ENCODE peak calls at places on chromosomes 4 and X, in seven cellular contexts. One of them, this sample, is unnamed.
A peak's percentile ranks its signal among the peaks of the same experiment; 100 is the strongest.

GRCh38 chr4:77826280-77826679 is 7.1 kb upstream of the CNOT6L start:
- DNase-seq in stomach: no peak
- DNase-seq in astrocyte of the cerebellum: no peak
- DNase-seq in IMR-90: no peak
- DNase-seq in left ventricle myocardium inferior: no peak
- DNase-seq in HL-60: no peak
- DNase-seq in uterus: no peak
- DNase-seq in this sample: no peak

GRCh38 chr4:135434936-135435335 is 1233.3 kb upstream of the PABPC4L start:
- DNase-seq in IMR-90: no peak
- DNase-seq in uterus: no peak
- DNase-seq in HL-60: no peak
- DNase-seq in astrocyte of the cerebellum: no peak
- DNase-seq in stomach: no peak
- DNase-seq in left ventricle myocardium inferior: no peak
- DNase-seq in this sample: no peak

GRCh38 chr4:110869114-110869513 is 246.2 kb upstream of the PITX2 start:
- DNase-seq in IMR-90: peak; percentile 79
- DNase-seq in HL-60: no peak
- DNase-seq in astrocyte of the cerebellum: peak; percentile 60
- DNase-seq in left ventricle myocardium inferior: no peak
- DNase-seq in stomach: no peak
- DNase-seq in uterus: no peak
- DNase-seq in this sample: peak; percentile 67

GRCh38 chr4:143185253-143186107 is 763 bp downstream of the USP38 start:
- DNase-seq in astrocyte of the cerebellum: no peak
- DNase-seq in IMR-90: peak; percentile 8
- DNase-seq in uterus: no peak
- DNase-seq in HL-60: no peak
- DNase-seq in stomach: no peak
- DNase-seq in left ventricle myocardium inferior: peak; percentile 22
- DNase-seq in this sample: no peak

GRCh38 chrX:56812515-56813105 is 83.6 kb downstream of the NBDY start:
- DNase-seq in IMR-90: no peak
- DNase-seq in astrocyte of the cerebellum: no peak
- DNase-seq in stomach: no peak
- DNase-seq in HL-60: no peak
- DNase-seq in uterus: no peak
- DNase-seq in left ventricle myocardium inferior: no peak
- DNase-seq in this sample: no peak

GRCh38 chr4:128862608-128863313 is 53.3 kb downstream of the JADE1 start:
- DNase-seq in stomach: no peak
- DNase-seq in HL-60: no peak
- DNase-seq in IMR-90: peak; percentile 72
- DNase-seq in left ventricle myocardium inferior: no peak
- DNase-seq in astrocyte of the cerebellum: no peak
- DNase-seq in uterus: no peak
- DNase-seq in this sample: no peak

GRCh38 chr4:7826176-7826908 is 113.3 kb downstream of the AFAP1 start:
- DNase-seq in astrocyte of the cerebellum: no peak
- DNase-seq in left ventricle myocardium inferior: no peak
- DNase-seq in HL-60: no peak
- DNase-seq in uterus: no peak
- DNase-seq in IMR-90: no peak
- DNase-seq in stomach: no peak
- DNase-seq in this sample: no peak

GRCh38 chr4:138053601-138054322 is 188.4 kb downstream of the SLC7A11 start:
- DNase-seq in stomach: no peak
- DNase-seq in uterus: peak; percentile 74
- DNase-seq in IMR-90: peak; percentile 94
- DNase-seq in left ventricle myocardium inferior: no peak
- DNase-seq in HL-60: no peak
- DNase-seq in astrocyte of the cerebellum: peak; percentile 63
- DNase-seq in this sample: peak; percentile 69

GRCh38 chr4:14180983-14181601 is 553.6 kb upstream of the BOD1L1 start:
- DNase-seq in uterus: no peak
- DNase-seq in left ventricle myocardium inferior: no peak
- DNase-seq in astrocyte of the cerebellum: no peak
- DNase-seq in stomach: peak; percentile 38
- DNase-seq in IMR-90: peak; percentile 14
- DNase-seq in HL-60: no peak
- DNase-seq in this sample: no peak

GRCh38 chr4:110815950-110816349 is 193.1 kb upstream of the PITX2 start:
- DNase-seq in stomach: no peak
- DNase-seq in IMR-90: no peak
- DNase-seq in left ventricle myocardium inferior: no peak
- DNase-seq in uterus: no peak
- DNase-seq in HL-60: no peak
- DNase-seq in astrocyte of the cerebellum: no peak
- DNase-seq in this sample: no peak

DNA sequence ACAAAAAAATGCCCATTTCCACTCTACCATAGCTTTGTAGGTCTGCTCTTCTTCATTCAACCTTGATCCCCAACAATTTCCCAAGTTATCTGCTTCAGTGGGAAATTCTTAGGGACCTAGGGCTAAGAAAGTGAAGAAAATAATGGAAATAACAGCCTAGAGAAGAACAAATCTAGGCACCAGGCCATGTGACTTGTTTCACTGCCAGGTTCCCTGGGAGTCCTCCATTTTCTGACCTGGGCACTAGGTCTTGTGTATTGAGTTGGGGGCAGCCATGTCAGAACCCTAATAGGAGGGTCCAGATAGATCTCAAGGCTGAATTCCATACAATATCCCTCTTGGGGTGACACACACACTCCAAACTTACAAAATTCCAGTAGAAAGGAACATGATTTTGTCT is 194.6 kb upstream of the STK26 start:
- DNase-seq in stomach: no peak
- DNase-seq in HL-60: no peak
- DNase-seq in IMR-90: no peak
- DNase-seq in uterus: no peak
- DNase-seq in left ventricle myocardium inferior: no peak
- DNase-seq in astrocyte of the cerebellum: no peak
- DNase-seq in this sample: no peak
- H3K4me3 ChIP-seq in stomach: no peak overlapping the region
- H3K4me3 ChIP-seq in HL-60: peak overlapping the region; percentile 49
- H3K4me3 ChIP-seq in IMR-90: no peak overlapping the region
- H3K4me3 ChIP-seq in uterus: no peak overlapping the region
- H3K4me3 ChIP-seq in left ventricle myocardium inferior: no peak overlapping the region
- H3K4me3 ChIP-seq in astrocyte of the cerebellum: no peak overlapping the region
- H3K4me3 ChIP-seq in this sample: no peak overlapping the region

GRCh38 chr4:177579649-177580048 is 137.4 kb upstream of the AGA start:
- DNase-seq in uterus: no peak
- DNase-seq in IMR-90: peak; percentile 16
- DNase-seq in HL-60: no peak
- DNase-seq in stomach: no peak
- DNase-seq in left ventricle myocardium inferior: no peak
- DNase-seq in astrocyte of the cerebellum: no peak
- DNase-seq in this sample: no peak
- TF ChIP-seq CTCF in uterus: no peak
- TF ChIP-seq CTCF in IMR-90: peak; percentile 43
- TF ChIP-seq CTCF in HL-60: no peak
- TF ChIP-seq CTCF in stomach: no peak
- TF ChIP-seq CTCF in left ventricle myocardium inferior: peak; percentile 25
- TF ChIP-seq CTCF in astrocyte of the cerebellum: no peak
- TF ChIP-seq CTCF in this sample: no peak

GRCh38 chrX:37906357-37906756 is 59.0 kb upstream of the DYNLT3 start:
- DNase-seq in stomach: no peak
- DNase-seq in HL-60: no peak
- DNase-seq in uterus: no peak
- DNase-seq in IMR-90: no peak
- DNase-seq in astrocyte of the cerebellum: no peak
- DNase-seq in left ventricle myocardium inferior: no peak
- DNase-seq in this sample: no peak
- H3K4me3 ChIP-seq in stomach: no peak overlapping the region
- H3K4me3 ChIP-seq in HL-60: no peak overlapping the region
- H3K4me3 ChIP-seq in uterus: peak overlapping the region; percentile 5
- H3K4me3 ChIP-seq in IMR-90: no peak overlapping the region
- H3K4me3 ChIP-seq in astrocyte of the cerebellum: peak overlapping the region; percentile 41
- H3K4me3 ChIP-seq in left ventricle myocardium inferior: peak overlapping the region; percentile 50
- H3K4me3 ChIP-seq in this sample: no peak overlapping the region

GRCh38 chr4:38055566-38055965 is 95.4 kb downstream of the PTTG2 start:
- DNase-seq in uterus: no peak
- DNase-seq in left ventricle myocardium inferior: no peak
- DNase-seq in IMR-90: no peak
- DNase-seq in HL-60: no peak
- DNase-seq in astrocyte of the cerebellum: no peak
- DNase-seq in stomach: no peak
- DNase-seq in this sample: no peak
- TF ChIP-seq CTCF in uterus: no peak
- TF ChIP-seq CTCF in left ventricle myocardium inferior: no peak
- TF ChIP-seq CTCF in IMR-90: no peak
- TF ChIP-seq CTCF in HL-60: no peak
- TF ChIP-seq CTCF in astrocyte of the cerebellum: peak; percentile 25
- TF ChIP-seq CTCF in stomach: no peak
- TF ChIP-seq CTCF in this sample: no peak

GRCh38 chrX:101219116-101219839 is at the start of gene DRP2:
- DNase-seq in HL-60: no peak
- DNase-seq in astrocyte of the cerebellum: no peak
- DNase-seq in stomach: no peak
- DNase-seq in IMR-90: peak; percentile 58
- DNase-seq in left ventricle myocardium inferior: no peak
- DNase-seq in uterus: no peak
- DNase-seq in this sample: no peak
- H3K4me3 ChIP-seq in HL-60: no peak within 1 kb of the TSS
- H3K4me3 ChIP-seq in astrocyte of the cerebellum: peak within 1 kb of the TSS; percentile 31
- H3K4me3 ChIP-seq in stomach: no peak within 1 kb of the TSS
- H3K4me3 ChIP-seq in IMR-90: peak within 1 kb of the TSS; percentile 33
- H3K4me3 ChIP-seq in left ventricle myocardium inferior: no peak within 1 kb of the TSS
- H3K4me3 ChIP-seq in uterus: no peak within 1 kb of the TSS
- H3K4me3 ChIP-seq in this sample: peak within 1 kb of the TSS; percentile 9

GRCh38 chrX:134727363-134727762 is 69.1 kb upstream of the PLAC1 start:
- DNase-seq in stomach: no peak
- DNase-seq in HL-60: no peak
- DNase-seq in uterus: no peak
- DNase-seq in astrocyte of the cerebellum: no peak
- DNase-seq in IMR-90: no peak
- DNase-seq in left ventricle myocardium inferior: no peak
- DNase-seq in this sample: no peak
- TF ChIP-seq CTCF in stomach: no peak
- TF ChIP-seq CTCF in HL-60: no peak
- TF ChIP-seq CTCF in uterus: no peak
- TF ChIP-seq CTCF in astrocyte of the cerebellum: peak; percentile 13
- TF ChIP-seq CTCF in IMR-90: peak; percentile 24
- TF ChIP-seq CTCF in left ventricle myocardium inferior: no peak
- TF ChIP-seq CTCF in this sample: peak; percentile 10

GRCh38 chrX:18886005-18886343 is 97.9 kb downstream of the PHKA2 start:
- DNase-seq in astrocyte of the cerebellum: no peak
- DNase-seq in uterus: no peak
- DNase-seq in HL-60: no peak
- DNase-seq in IMR-90: no peak
- DNase-seq in stomach: no peak
- DNase-seq in left ventricle myocardium inferior: no peak
- DNase-seq in this sample: no peak
- H3K4me3 ChIP-seq in astrocyte of the cerebellum: no peak overlapping the region
- H3K4me3 ChIP-seq in uterus: peak overlapping the region; percentile 15
- H3K4me3 ChIP-seq in HL-60: peak overlapping the region; percentile 43
- H3K4me3 ChIP-seq in IMR-90: no peak overlapping the region
- H3K4me3 ChIP-seq in stomach: peak overlapping the region; percentile 33
- H3K4me3 ChIP-seq in left ventricle myocardium inferior: peak overlapping the region; percentile 64
- H3K4me3 ChIP-seq in this sample: peak overlapping the region; percentile 27

GRCh38 chr4:145861331-145862318 is 77.0 kb downstream of the ZNF827 start:
- DNase-seq in astrocyte of the cerebellum: no peak
- DNase-seq in left ventricle myocardium inferior: no peak
- DNase-seq in stomach: peak; percentile 34
- DNase-seq in uterus: no peak
- DNase-seq in HL-60: no peak
- DNase-seq in IMR-90: no peak
- DNase-seq in this sample: no peak
- TF ChIP-seq CTCF in astrocyte of the cerebellum: no peak
- TF ChIP-seq CTCF in left ventricle myocardium inferior: no peak
- TF ChIP-seq CTCF in stomach: no peak
- TF ChIP-seq CTCF in uterus: no peak
- TF ChIP-seq CTCF in HL-60: no peak
- TF ChIP-seq CTCF in IMR-90: no peak
- TF ChIP-seq CTCF in this sample: no peak

This sample was measured in AG09309.